ENCODE peak calls at places on chromosome 13, in six cellular contexts. R, X, D, C, E and N are unnamed samples. For H3K4me1, the result is how much of the 10 kb centered on the place peaks cover.

GRCh38 chr13:26128676-26129075 is 76.9 kb upstream of the SHISA2 start:
- DNase-seq in R (no peak), X (no peak), D (no peak), C (no peak), E (no peak), N (no peak)

GRCh38 chr13:113357529-113357928 is 6.4 kb downstream of the GRTP1 start:
- DNase-seq in R (no peak), X (no peak), D (no peak), C (no peak), E (no peak), N (no peak)

GRCh38 chr13:104796581-104796980 is 1730.4 kb upstream of the SLC10A2 start:
- DNase-seq in R (no peak), X (no peak), D (no peak), C (no peak), E (no peak), N (no peak)

GRCh38 chr13:78192721-78193120 is 274.1 kb upstream of the EDNRB start:
- DNase-seq in R (no peak), X (no peak), D (no peak), C (no peak), E (no peak), N (no peak)

GRCh38 chr13:114118763-114119123 is 13.7 kb downstream of the RASA3 start:
- DNase-seq in R (peak), X (peak), D (peak), C (no peak), E (peak), N (no peak)

GRCh38 chr13:44971656-44972595 is 17.3 kb downstream of the NUFIP1 start:
- DNase-seq in R (no peak), X (no peak), D (no peak), C (no peak), E (no peak), N (no peak)

GRCh38 chr13:30002577-30002976 is 152.2 kb upstream of the UBL3 start:
- DNase-seq in R (no peak), X (no peak), D (no peak), C (no peak), E (no peak), N (no peak)

GRCh38 chr13:29254971-29255370 is 340.5 kb downstream of the SLC7A1 start:
- DNase-seq in R (no peak), X (no peak), D (no peak), C (no peak), E (no peak), N (no peak)

GRCh38 chr13:36998624-36999041 is 507 bp downstream of the ALG5 start:
- DNase-seq in R (peak), X (peak), D (no peak), C (no peak), E (peak), N (peak)

GRCh38 chr13:52414963-52415362 is 9.0 kb upstream of the THSD1 start:
- DNase-seq in R (no peak), X (no peak), D (no peak), C (no peak), E (no peak), N (no peak)

GRCh38 chr13:110914293-110915056 is 394 bp downstream of the ANKRD10 start:
- DNase-seq in R (peak), X (peak), D (peak), C (peak), E (peak), N (peak)

GRCh38 chr13:22757530-22758120 is 423.2 kb upstream of the SGCG start:
- DNase-seq in R (no peak), X (no peak), D (no peak), C (no peak), E (no peak), N (no peak)

GRCh38 chr13:89465366-89465765 is 1794.2 kb downstream of the SLITRK5 start:
- DNase-seq in R (no peak), X (no peak), D (no peak), C (no peak), E (no peak), N (no peak)

GRCh38 chr13:111630411-111630810 is 310.0 kb downstream of the TEX29 start:
- DNase-seq in R (no peak), X (no peak), D (no peak), C (no peak), E (no peak), N (no peak)

GRCh38 chr13:54733639-54734038 is 1705.0 kb downstream of the OLFM4 start:
- DNase-seq in R (no peak), X (no peak), D (no peak), C (no peak), E (no peak), N (no peak)

GRCh38 chr13:38564751-38565150 is 122.1 kb upstream of the FREM2 start:
- DNase-seq in R (no peak), X (no peak), D (no peak), C (no peak), E (no peak), N (no peak)

GRCh38 chr13:35518337-35518736 is 41.8 kb upstream of the MAB21L1 start:
- DNase-seq in R (no peak), X (no peak), D (no peak), C (no peak), E (no peak), N (no peak)

GRCh38 chr13:59176775-59177174 is 987.0 kb downstream of the DIAPH3 start:
- DNase-seq in R (no peak), X (no peak), D (no peak), C (no peak), E (no peak), N (no peak)

GRCh38 chr13:25085125-25085742 is 10.7 kb upstream of the PABPC3 start:
- DNase-seq in R (no peak), X (no peak), D (peak), C (peak), E (no peak), N (no peak)

GRCh38 chr13:20679879-20680278 is 23.6 kb upstream of the IL17D start:
- DNase-seq in R (no peak), X (no peak), D (no peak), C (no peak), E (no peak), N (no peak)

GRCh38 chr13:45773236-45773635 is 71.1 kb downstream of the CBY2 start:
- DNase-seq in R (no peak), X (no peak), D (no peak), C (no peak), E (no peak), N (no peak)

GRCh38 chr13:83449666-83450395 is 432.4 kb downstream of the SLITRK1 start:
- DNase-seq in R (no peak), X (no peak), D (peak), C (no peak), E (no peak), N (no peak)

GRCh38 chr13:19845758-19846157 is 17.7 kb downstream of the ZMYM5 start:
- DNase-seq in R (no peak), X (no peak), D (peak), C (no peak), E (no peak), N (no peak)

GRCh38 chr13:36090592-36090991 is 40.6 kb downstream of the DCLK1 start:
- DNase-seq in R (no peak), X (no peak), D (no peak), C (no peak), E (no peak), N (no peak)

GRCh38 chr13:51921790-51922740 is 60.3 kb downstream of the CCDC70 start:
- DNase-seq in R (no peak), X (no peak), D (no peak), C (no peak), E (no peak), N (no peak)

GRCh38 chr13:25286308-25286968 is 850 bp downstream of the MTMR6 start:
- DNase-seq in R (no peak), X (no peak), D (no peak), C (peak), E (peak), N (no peak)

GRCh38 chr13:109789262-109789661 is 2.9 kb upstream of the IRS2 start:
- DNase-seq in R (no peak), X (no peak), D (no peak), C (no peak), E (no peak), N (no peak)

GRCh38 chr13:59342396-59342795 is 821.3 kb downstream of the DIAPH3 start:
- DNase-seq in R (no peak), X (no peak), D (no peak), C (no peak), E (no peak), N (no peak)

GRCh38 chr13:51623473-51623872 is 39.2 kb downstream of the WDFY2 start:
- DNase-seq in R (no peak), X (no peak), D (no peak), C (no peak), E (no peak), N (no peak)

GRCh38 chr13:30866692-30867669 is 39.1 kb upstream of the MEDAG start:
- DNase-seq in R (no peak), X (no peak), D (no peak), C (no peak), E (no peak), N (no peak)

GRCh38 chr13:26377038-26377437 is 123.1 kb downstream of the CDK8 start:
- DNase-seq in R (no peak), X (peak), D (peak), C (no peak), E (peak), N (no peak)

GRCh38 chr13:27170521-27171243 is 929 bp downstream of the USP12 start:
- DNase-seq in R (peak), X (peak), D (peak), C (peak), E (peak), N (peak)

GRCh38 chr13:40697711-40698110 is 31.3 kb upstream of the FOXO1 start:
- DNase-seq in R (no peak), X (no peak), D (no peak), C (no peak), E (no peak), N (no peak)
- H3K27ac ChIP-seq in R (no peak), X (no peak), D (no peak), C (no peak), E (no peak), N (no peak)

DNA sequence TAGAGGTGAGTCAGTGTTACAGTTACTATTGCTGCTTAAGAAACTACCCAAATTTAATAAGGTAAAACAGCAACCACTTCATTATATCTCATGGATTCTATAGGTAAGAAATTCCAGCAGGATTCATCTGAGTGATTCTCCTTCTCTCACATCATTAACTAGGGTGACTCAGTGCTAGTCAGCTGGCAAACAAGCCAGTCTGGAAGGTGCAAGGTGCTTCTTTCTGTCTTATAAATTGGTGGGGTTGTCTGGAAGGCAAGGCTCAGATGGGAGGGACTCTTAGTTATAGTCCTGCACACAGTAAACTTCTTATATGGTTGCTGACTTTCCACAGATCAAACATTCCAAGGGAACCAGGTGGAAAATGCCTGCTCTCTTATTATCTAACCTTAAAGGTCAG is 484.5 kb downstream of the GPC5 start:
- DNase-seq in R (no peak), X (no peak), D (no peak), C (no peak), E (no peak), N (no peak)
- H3K4me1 ChIP-seq in R (under half), X (under half), D (under half), C (under half), E (under half), N (under half)

GRCh38 chr13:33462109-33462508 is 176.6 kb upstream of the STARD13 start:
- DNase-seq in R (no peak), X (no peak), D (no peak), C (no peak), E (no peak), N (no peak)

GRCh38 chr13:33467556-33467955 is 182.0 kb upstream of the STARD13 start:
- DNase-seq in R (no peak), X (no peak), D (no peak), C (no peak), E (no peak), N (no peak)

GRCh38 chr13:33471182-33471581 is 185.6 kb upstream of the STARD13 start:
- DNase-seq in R (no peak), X (no peak), D (no peak), C (no peak), E (no peak), N (no peak)

GRCh38 chr13:33464345-33464744 is 178.8 kb upstream of the STARD13 start:
- DNase-seq in R (no peak), X (no peak), D (no peak), C (no peak), E (no peak), N (no peak)

GRCh38 chr13:33466262-33466661 is 180.7 kb upstream of the STARD13 start:
- DNase-seq in R (no peak), X (no peak), D (no peak), C (no peak), E (no peak), N (no peak)
- TF ChIP-seq CTCF in R (no peak), X (no peak), D (no peak), C (no peak), E (no peak), N (no peak)

GRCh38 chr13:95624020-95624419 is 20.5 kb downstream of the DZIP1 start:
- DNase-seq in R (no peak), X (no peak), D (peak), C (no peak), E (no peak), N (no peak)

GRCh38 chr13:95623141-95623540 is 21.4 kb downstream of the DZIP1 start:
- DNase-seq in R (no peak), X (no peak), D (no peak), C (no peak), E (no peak), N (no peak)

GRCh38 chr13:95615539-95615938 is 29.0 kb downstream of the DZIP1 start:
- DNase-seq in R (no peak), X (no peak), D (no peak), C (no peak), E (no peak), N (no peak)

GRCh38 chr13:95614641-95615245 is 29.8 kb downstream of the DZIP1 start:
- DNase-seq in R (no peak), X (no peak), D (no peak), C (no peak), E (no peak), N (no peak)

DNA sequence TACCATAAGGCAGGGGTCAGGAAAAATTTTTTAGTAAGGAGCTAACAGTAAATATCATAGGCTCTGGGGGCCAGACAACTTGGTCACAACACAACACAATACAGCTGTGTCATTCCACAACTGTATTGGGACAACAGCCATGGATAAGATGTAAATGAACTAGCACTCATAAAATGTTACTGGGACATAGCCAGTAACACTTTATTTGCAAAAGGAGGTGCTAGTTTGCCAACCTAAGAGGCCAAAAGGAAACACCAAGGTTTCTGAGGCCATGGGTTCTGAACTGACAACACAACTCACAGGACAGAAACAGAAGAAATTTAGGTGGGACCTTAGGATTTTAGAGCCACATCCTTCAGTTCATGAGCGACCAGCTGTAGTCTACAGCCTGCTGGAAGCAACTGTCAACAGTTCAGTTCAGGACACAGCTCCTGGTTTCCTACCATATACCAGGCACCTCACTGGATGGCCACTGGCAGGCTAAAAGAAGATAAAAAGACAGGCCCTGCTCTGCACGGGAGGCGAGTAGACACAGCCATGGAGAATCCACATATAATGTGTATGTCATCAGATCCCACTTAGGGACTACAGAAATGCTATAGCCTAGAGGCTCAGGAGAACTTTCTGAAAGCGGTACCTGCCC is 23.9 kb downstream of the DZIP1 start:
- DNase-seq in R (no peak), X (no peak), D (no peak), C (no peak), E (no peak), N (no peak)
- H3K27ac ChIP-seq in R (peak), X (no peak), D (no peak), C (no peak), E (no peak), N (peak)

GRCh38 chr13:49527123-49527522 is 31.4 kb downstream of the PHF11 start:
- DNase-seq in R (no peak), X (no peak), D (no peak), C (no peak), E (no peak), N (peak)

GRCh38 chr13:49524740-49525501 is 29.2 kb downstream of the PHF11 start:
- DNase-seq in R (no peak), X (no peak), D (no peak), C (no peak), E (no peak), N (no peak)

GRCh38 chr13:49530452-49530851 is 34.7 kb downstream of the PHF11 start:
- DNase-seq in R (no peak), X (no peak), D (no peak), C (no peak), E (no peak), N (no peak)

GRCh38 chr13:49532593-49532992 is 36.8 kb downstream of the PHF11 start:
- DNase-seq in R (no peak), X (no peak), D (no peak), C (no peak), E (no peak), N (no peak)

DNA sequence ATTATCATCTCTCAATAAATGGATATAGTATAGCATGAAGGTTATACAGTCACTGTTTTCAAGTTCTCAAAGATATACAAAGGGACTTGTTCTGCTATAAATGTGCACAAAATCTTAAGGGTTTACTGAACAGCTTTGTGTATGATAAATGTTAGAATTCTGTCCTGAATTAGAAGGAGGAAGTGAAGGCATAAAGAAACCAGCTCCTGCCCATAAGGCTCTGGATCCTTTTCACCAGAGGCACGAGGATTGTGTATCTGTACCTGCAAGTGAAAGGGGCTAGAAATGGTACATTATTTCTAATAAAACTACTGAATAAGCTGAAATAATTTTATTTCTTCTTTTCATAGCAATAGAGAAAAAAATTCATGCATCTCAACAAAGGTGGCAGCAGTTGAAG is 32.4 kb downstream of the PHF11 start:
- DNase-seq in R (no peak), X (no peak), D (no peak), C (no peak), E (no peak), N (no peak)
- H3K4me1 ChIP-seq in R (under half), X (under half), D (under half), C (under half), E (under half), N (under half)

GRCh38 chr13:102654786-102655185 is 40.1 kb downstream of the METTL21C start:
- DNase-seq in R (no peak), X (no peak), D (no peak), C (no peak), E (no peak), N (no peak)

GRCh38 chr13:102658678-102659077 is 36.2 kb downstream of the METTL21C start:
- DNase-seq in R (no peak), X (no peak), D (no peak), C (no peak), E (no peak), N (no peak)

GRCh38 chr13:102659168-102659713 is 35.6 kb downstream of the METTL21C start:
- DNase-seq in R (no peak), X (no peak), D (no peak), C (no peak), E (no peak), N (no peak)

GRCh38 chr13:102651892-102652291 is 43.0 kb downstream of the METTL21C start:
- DNase-seq in R (no peak), X (no peak), D (no peak), C (no peak), E (no peak), N (no peak)

DNA sequence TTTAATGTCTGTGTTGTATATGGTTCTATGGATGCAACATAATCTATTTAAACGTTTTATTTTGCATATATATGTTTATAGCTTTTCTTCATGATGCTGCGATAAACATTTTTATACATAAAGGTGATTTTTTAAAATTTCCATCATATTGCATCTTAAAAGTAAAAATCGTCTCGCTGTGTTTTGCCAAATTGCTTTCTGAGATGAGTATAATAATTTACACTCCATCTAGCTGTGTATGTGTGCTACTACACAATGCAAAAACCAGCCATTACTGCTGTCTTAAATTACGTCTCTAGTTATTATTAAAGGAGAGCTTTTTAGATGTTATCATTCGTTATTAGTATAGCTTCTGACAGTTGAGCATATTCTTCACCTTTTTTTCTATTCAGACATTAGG is 37.2 kb downstream of the METTL21C start:
- DNase-seq in R (no peak), X (no peak), D (peak), C (no peak), E (no peak), N (no peak)
- TF ChIP-seq CTCF in R (no peak), X (peak), D (no peak), C (no peak), E (peak), N (peak)

GRCh38 chr13:48507024-48507423 is 25.9 kb downstream of the RCBTB2 start:
- DNase-seq in R (no peak), X (no peak), D (no peak), C (no peak), E (no peak), N (no peak)
- H3K27ac ChIP-seq in R (no peak), X (peak), D (no peak), C (peak), E (no peak), N (peak)

GRCh38 chr13:33217256-33217655 is 68.3 kb downstream of the STARD13 start:
- DNase-seq in R (no peak), X (no peak), D (no peak), C (no peak), E (no peak), N (no peak)
- H3K4me1 ChIP-seq in R (under half), X (under half), D (under half), C (half or more), E (under half), N (half or more)

GRCh38 chr13:67152123-67152522 is 78.0 kb downstream of the PCDH9 start:
- DNase-seq in R (no peak), X (no peak), D (no peak), C (no peak), E (no peak), N (no peak)

GRCh38 chr13:67155898-67156717 is 74.0 kb downstream of the PCDH9 start:
- DNase-seq in R (no peak), X (no peak), D (no peak), C (no peak), E (no peak), N (no peak)

GRCh38 chr13:67158903-67159302 is 71.2 kb downstream of the PCDH9 start:
- DNase-seq in R (no peak), X (no peak), D (no peak), C (no peak), E (no peak), N (no peak)

DNA sequence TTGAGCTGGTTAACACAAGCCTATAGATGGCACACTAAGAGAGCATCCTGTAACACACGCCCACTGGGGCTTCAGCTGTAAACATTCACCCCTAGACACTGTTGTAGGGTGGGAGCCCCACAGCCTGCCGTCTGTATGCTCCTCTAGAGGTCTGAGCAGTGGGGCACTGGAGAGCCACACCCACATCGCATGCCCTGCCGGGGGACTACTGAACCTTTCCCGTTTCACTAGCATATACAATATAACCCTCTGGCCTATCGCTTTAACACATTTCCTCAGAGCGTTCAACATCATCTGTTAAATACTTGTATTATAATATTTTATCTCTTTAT is 73.5 kb downstream of the PCDH9 start:
- DNase-seq in R (no peak), X (no peak), D (no peak), C (no peak), E (no peak), N (no peak)
- TF ChIP-seq CTCF in R (no peak), X (no peak), D (no peak), C (no peak), E (no peak), N (no peak)